ENCODE peak calls at places on chromosomes 1 and 21, in seven cellular contexts. One of them, this sample, is unnamed. For H3K36me3 and H3K4me1, the result is how much of the 10 kb centered on the place peaks cover.

GRCh38 chr1:1665815-1666251 is 7.0 kb upstream of the CDK11B start:
- DNase-seq in spleen: peak
- DNase-seq in SJSA1: no peak
- DNase-seq in CD8-positive, alpha-beta memory T cell: no peak
- DNase-seq in kidney: peak
- DNase-seq in lung: no peak
- DNase-seq in aorta: peak
- DNase-seq in this sample: peak

GRCh38 chr1:97680894-97681293 is 239.9 kb downstream of the DPYD start:
- DNase-seq in spleen: no peak
- DNase-seq in SJSA1: peak
- DNase-seq in CD8-positive, alpha-beta memory T cell: no peak
- DNase-seq in kidney: no peak
- DNase-seq in lung: no peak
- DNase-seq in aorta: no peak
- DNase-seq in this sample: no peak

GRCh38 chr1:227999056-227999930 is 7.5 kb upstream of the WNT3A start:
- DNase-seq in spleen: peak
- DNase-seq in SJSA1: peak
- DNase-seq in CD8-positive, alpha-beta memory T cell: peak
- DNase-seq in kidney: no peak
- DNase-seq in lung: peak
- DNase-seq in aorta: peak
- DNase-seq in this sample: peak

GRCh38 chr1:20404466-20404865 is 81.5 kb downstream of the CAMK2N1 start:
- DNase-seq in spleen: no peak
- DNase-seq in SJSA1: no peak
- DNase-seq in CD8-positive, alpha-beta memory T cell: no peak
- DNase-seq in kidney: no peak
- DNase-seq in lung: no peak
- DNase-seq in aorta: no peak
- DNase-seq in this sample: no peak

GRCh38 chr1:44740179-44740617 is 561 bp downstream of the KIF2C start:
- DNase-seq in spleen: no peak
- DNase-seq in SJSA1: peak
- DNase-seq in CD8-positive, alpha-beta memory T cell: no peak
- DNase-seq in kidney: peak
- DNase-seq in lung: no peak
- DNase-seq in aorta: no peak
- DNase-seq in this sample: no peak

GRCh38 chr1:110440877-110441276 is 10.1 kb upstream of the PROK1 start:
- DNase-seq in spleen: no peak
- DNase-seq in SJSA1: no peak
- DNase-seq in CD8-positive, alpha-beta memory T cell: no peak
- DNase-seq in kidney: no peak
- DNase-seq in lung: peak
- DNase-seq in aorta: no peak
- DNase-seq in this sample: no peak

GRCh38 chr1:168689726-168690602 is 39.0 kb downstream of the DPT start:
- DNase-seq in spleen: no peak
- DNase-seq in SJSA1: no peak
- DNase-seq in CD8-positive, alpha-beta memory T cell: no peak
- DNase-seq in kidney: no peak
- DNase-seq in lung: no peak
- DNase-seq in aorta: peak
- DNase-seq in this sample: no peak

GRCh38 chr1:179817789-179818188 is 59.8 kb downstream of the TOR1AIP2 start:
- DNase-seq in spleen: peak
- DNase-seq in SJSA1: no peak
- DNase-seq in CD8-positive, alpha-beta memory T cell: no peak
- DNase-seq in kidney: peak
- DNase-seq in lung: no peak
- DNase-seq in aorta: no peak
- DNase-seq in this sample: no peak

GRCh38 chr21:45875881-45876280 is 105.7 kb upstream of the COL6A1 start:
- DNase-seq in spleen: peak
- DNase-seq in SJSA1: no peak
- DNase-seq in CD8-positive, alpha-beta memory T cell: no peak
- DNase-seq in kidney: peak
- DNase-seq in lung: no peak
- DNase-seq in aorta: peak
- DNase-seq in this sample: no peak

GRCh38 chr1:232628335-232629214 is 1.4 kb downstream of the SIPA1L2 start:
- DNase-seq in spleen: no peak
- DNase-seq in SJSA1: peak
- DNase-seq in CD8-positive, alpha-beta memory T cell: no peak
- DNase-seq in kidney: no peak
- DNase-seq in lung: no peak
- DNase-seq in aorta: no peak
- DNase-seq in this sample: no peak

GRCh38 chr21:44867999-44868700 is 5.3 kb downstream of the PTTG1IP start:
- DNase-seq in spleen: no peak
- DNase-seq in SJSA1: no peak
- DNase-seq in CD8-positive, alpha-beta memory T cell: peak
- DNase-seq in kidney: peak
- DNase-seq in lung: no peak
- DNase-seq in aorta: peak
- DNase-seq in this sample: no peak

GRCh38 chr1:94225845-94226244 is 11.5 kb downstream of the ARHGAP29 start:
- DNase-seq in spleen: no peak
- DNase-seq in SJSA1: no peak
- DNase-seq in CD8-positive, alpha-beta memory T cell: no peak
- DNase-seq in kidney: no peak
- DNase-seq in lung: no peak
- DNase-seq in aorta: no peak
- DNase-seq in this sample: no peak

GRCh38 chr1:1164701-1165451 is 8.8 kb upstream of the TTLL10 start:
- DNase-seq in spleen: no peak
- DNase-seq in SJSA1: no peak
- DNase-seq in CD8-positive, alpha-beta memory T cell: no peak
- DNase-seq in kidney: peak
- DNase-seq in lung: no peak
- DNase-seq in aorta: no peak
- DNase-seq in this sample: no peak

GRCh38 chr1:69648486-69648885 is 80.8 kb downstream of the LRRC7 start:
- DNase-seq in spleen: no peak
- DNase-seq in SJSA1: no peak
- DNase-seq in CD8-positive, alpha-beta memory T cell: peak
- DNase-seq in kidney: no peak
- DNase-seq in lung: no peak
- DNase-seq in aorta: no peak
- DNase-seq in this sample: no peak

GRCh38 chr1:154557939-154558609 is 388 bp downstream of the UBE2Q1 start:
- DNase-seq in spleen: peak
- DNase-seq in SJSA1: no peak
- DNase-seq in CD8-positive, alpha-beta memory T cell: peak
- DNase-seq in kidney: peak
- DNase-seq in lung: peak
- DNase-seq in aorta: peak
- DNase-seq in this sample: no peak

GRCh38 chr1:17520041-17520440 is 19.5 kb upstream of the ARHGEF10L start:
- DNase-seq in spleen: no peak
- DNase-seq in SJSA1: no peak
- DNase-seq in CD8-positive, alpha-beta memory T cell: no peak
- DNase-seq in kidney: peak
- DNase-seq in lung: no peak
- DNase-seq in aorta: no peak
- DNase-seq in this sample: no peak

GRCh38 chr1:109239580-109240068 is 9.7 kb upstream of the CELSR2 start:
- DNase-seq in spleen: peak
- DNase-seq in SJSA1: peak
- DNase-seq in CD8-positive, alpha-beta memory T cell: no peak
- DNase-seq in kidney: no peak
- DNase-seq in lung: no peak
- DNase-seq in aorta: no peak
- DNase-seq in this sample: peak

GRCh38 chr1:169904834-169905233 is 11.1 kb upstream of the SCYL3 start:
- DNase-seq in spleen: no peak
- DNase-seq in SJSA1: no peak
- DNase-seq in CD8-positive, alpha-beta memory T cell: no peak
- DNase-seq in kidney: no peak
- DNase-seq in lung: no peak
- DNase-seq in aorta: no peak
- DNase-seq in this sample: no peak

GRCh38 chr1:35451125-35451528 is 106.1 kb downstream of the KIAA0319L start:
- DNase-seq in spleen: peak
- DNase-seq in SJSA1: peak
- DNase-seq in CD8-positive, alpha-beta memory T cell: peak
- DNase-seq in kidney: peak
- DNase-seq in lung: peak
- DNase-seq in aorta: peak
- DNase-seq in this sample: peak

GRCh38 chr21:41316200-41316599 is 401 bp upstream of the FAM3B start:
- DNase-seq in spleen: no peak
- DNase-seq in SJSA1: no peak
- DNase-seq in CD8-positive, alpha-beta memory T cell: no peak
- DNase-seq in kidney: no peak
- DNase-seq in lung: no peak
- DNase-seq in aorta: no peak
- DNase-seq in this sample: no peak

GRCh38 chr1:230818881-230819280 is 49.4 kb downstream of the C1orf198 start:
- DNase-seq in spleen: no peak
- DNase-seq in SJSA1: no peak
- DNase-seq in CD8-positive, alpha-beta memory T cell: no peak
- DNase-seq in kidney: no peak
- DNase-seq in lung: peak
- DNase-seq in aorta: no peak
- DNase-seq in this sample: no peak

GRCh38 chr1:110165761-110166231 is 15.5 kb downstream of the SLC6A17 start:
- DNase-seq in spleen: no peak
- DNase-seq in SJSA1: no peak
- DNase-seq in CD8-positive, alpha-beta memory T cell: no peak
- DNase-seq in kidney: no peak
- DNase-seq in lung: no peak
- DNase-seq in aorta: no peak
- DNase-seq in this sample: no peak

GRCh38 chr21:32348604-32349332 is 44.0 kb downstream of the URB1 start:
- DNase-seq in spleen: no peak
- DNase-seq in SJSA1: no peak
- DNase-seq in CD8-positive, alpha-beta memory T cell: no peak
- DNase-seq in kidney: no peak
- DNase-seq in lung: no peak
- DNase-seq in aorta: no peak
- DNase-seq in this sample: no peak

GRCh38 chr1:183272390-183272801 is 86.3 kb downstream of the LAMC2 start:
- DNase-seq in spleen: peak
- DNase-seq in SJSA1: peak
- DNase-seq in CD8-positive, alpha-beta memory T cell: no peak
- DNase-seq in kidney: no peak
- DNase-seq in lung: no peak
- DNase-seq in aorta: no peak
- DNase-seq in this sample: no peak

DNA sequence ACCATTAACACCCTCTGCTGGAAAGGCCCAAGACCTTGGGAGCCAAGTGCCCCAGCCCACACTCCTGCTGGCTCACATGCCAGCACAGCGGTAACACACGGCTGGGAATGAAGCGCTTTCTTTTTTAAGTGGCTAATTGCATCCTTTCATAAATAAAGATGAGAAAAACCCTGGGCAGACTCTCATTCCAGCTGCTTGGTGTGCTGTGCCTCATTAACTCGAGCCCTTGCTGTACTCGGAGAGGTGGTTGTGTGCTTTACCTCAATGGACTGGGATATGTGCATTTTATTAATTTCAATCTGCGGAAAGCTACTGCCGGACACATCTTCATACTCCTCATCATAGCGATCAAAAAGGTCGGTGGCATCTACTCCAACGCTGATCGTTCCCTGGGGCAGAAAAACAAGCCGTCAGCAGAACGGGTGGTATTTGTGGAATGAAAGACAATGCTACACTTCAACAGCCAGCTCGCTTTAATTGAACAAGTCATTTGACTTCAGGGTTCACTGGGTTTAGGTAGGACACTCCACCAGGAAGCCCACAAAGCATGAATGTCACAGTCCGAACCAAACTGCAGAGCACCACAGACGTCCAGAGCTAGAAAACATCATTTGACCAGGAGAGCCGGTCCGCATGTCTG is 29.1 kb downstream of the THAP3 start:
- DNase-seq in spleen: peak
- DNase-seq in SJSA1: no peak
- DNase-seq in CD8-positive, alpha-beta memory T cell: no peak
- DNase-seq in kidney: no peak
- DNase-seq in lung: no peak
- DNase-seq in aorta: no peak
- DNase-seq in this sample: no peak
- H3K36me3 ChIP-seq in spleen: under half
- H3K36me3 ChIP-seq in SJSA1: under half
- H3K36me3 ChIP-seq in CD8-positive, alpha-beta memory T cell: under half
- H3K36me3 ChIP-seq in kidney: under half
- H3K36me3 ChIP-seq in lung: under half
- H3K36me3 ChIP-seq in aorta: under half
- H3K36me3 ChIP-seq in this sample: under half

GRCh38 chr1:26965628-26966027 is 5.4 kb upstream of the KDF1 start:
- DNase-seq in spleen: no peak
- DNase-seq in SJSA1: no peak
- DNase-seq in CD8-positive, alpha-beta memory T cell: no peak
- DNase-seq in kidney: no peak
- DNase-seq in lung: no peak
- DNase-seq in aorta: no peak
- DNase-seq in this sample: no peak
- H3K4me1 ChIP-seq in spleen: under half
- H3K4me1 ChIP-seq in SJSA1: under half
- H3K4me1 ChIP-seq in CD8-positive, alpha-beta memory T cell: under half
- H3K4me1 ChIP-seq in kidney: under half
- H3K4me1 ChIP-seq in lung: under half
- H3K4me1 ChIP-seq in aorta: under half
- H3K4me1 ChIP-seq in this sample: under half

GRCh38 chr1:204427302-204427701 is 15.7 kb upstream of the PPP1R15B start:
- DNase-seq in spleen: no peak
- DNase-seq in SJSA1: no peak
- DNase-seq in CD8-positive, alpha-beta memory T cell: no peak
- DNase-seq in kidney: no peak
- DNase-seq in lung: no peak
- DNase-seq in aorta: no peak
- DNase-seq in this sample: no peak
- H3K36me3 ChIP-seq in spleen: under half
- H3K36me3 ChIP-seq in SJSA1: under half
- H3K36me3 ChIP-seq in CD8-positive, alpha-beta memory T cell: under half
- H3K36me3 ChIP-seq in kidney: under half
- H3K36me3 ChIP-seq in lung: under half
- H3K36me3 ChIP-seq in aorta: under half
- H3K36me3 ChIP-seq in this sample: under half

DNA sequence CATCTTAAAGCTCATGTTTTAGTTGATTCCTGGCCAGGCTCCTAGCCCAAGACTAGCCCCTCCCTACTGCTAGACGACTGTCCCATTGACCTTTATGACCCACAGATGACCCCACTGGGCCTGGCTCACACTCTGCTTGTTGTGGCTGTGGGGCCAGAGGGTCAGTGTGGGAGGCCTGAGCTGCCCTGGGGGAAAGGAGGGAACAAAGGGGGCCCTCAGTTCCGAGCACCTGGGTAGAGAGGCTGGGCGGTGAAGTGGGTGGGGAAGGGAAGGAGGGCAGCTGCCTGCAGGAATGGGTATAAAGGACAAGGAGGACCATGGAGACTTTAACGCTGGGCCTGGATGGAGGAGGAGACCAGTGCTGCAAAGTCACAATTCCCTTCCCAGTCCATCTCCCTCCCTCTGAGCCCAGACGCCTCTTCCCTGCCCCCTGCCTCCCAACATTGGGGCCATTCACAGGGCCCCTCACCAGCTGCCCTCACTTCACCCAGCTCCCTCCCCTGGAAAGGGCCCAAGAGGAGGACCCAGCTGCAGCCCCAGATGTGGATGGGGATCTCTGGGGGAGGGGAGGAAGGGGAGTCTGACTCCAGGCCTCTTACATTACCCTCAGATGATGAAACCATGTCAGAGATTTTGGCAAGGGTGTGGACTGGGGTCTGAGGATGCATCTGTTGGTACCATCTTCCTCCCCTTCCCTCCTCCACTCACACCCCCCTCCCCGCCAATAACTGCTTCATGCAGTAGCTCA is 911 bp upstream of the KIF21B start:
- DNase-seq in spleen: peak
- DNase-seq in SJSA1: no peak
- DNase-seq in CD8-positive, alpha-beta memory T cell: no peak
- DNase-seq in kidney: peak
- DNase-seq in lung: no peak
- DNase-seq in aorta: no peak
- DNase-seq in this sample: no peak
- H3K4me1 ChIP-seq in spleen: half or more
- H3K4me1 ChIP-seq in SJSA1: under half
- H3K4me1 ChIP-seq in CD8-positive, alpha-beta memory T cell: under half
- H3K4me1 ChIP-seq in kidney: under half
- H3K4me1 ChIP-seq in lung: under half
- H3K4me1 ChIP-seq in aorta: under half
- H3K4me1 ChIP-seq in this sample: under half

This sample was measured in HAP-1.